ENCODE peak calls at places on chromosomes 4 and X, in eight cellular contexts. I is neural crest cell, Z is IMR-90, T is HFFc6, Q is AG10803, W is lower lobe of right lung, B is RWPE1, R is GM13977. L is an unnamed sample.

GRCh38 chrX:19874391-19875050 is 12.9 kb downstream of the SH3KBP1 start:
- DNase-seq in R (no peak), I (no peak), W (no peak), B (no peak), Z (no peak), T (no peak), Q (no peak), L (no peak)

GRCh38 chr4:110071466-110071865 is 126.9 kb downstream of the ELOVL6 start:
- DNase-seq in T (no peak), Z (no peak), I (no peak), W (peak), B (no peak), R (no peak), Q (no peak), L (no peak)

GRCh38 chr4:1402516-1403101 is 3.6 kb downstream of the NKX1-1 start:
- DNase-seq in Z (no peak), R (peak), T (no peak), B (no peak), Q (no peak), I (no peak), W (peak), L (no peak)

GRCh38 chr4:128812360-128812958 is 3.0 kb downstream of the JADE1 start:
- DNase-seq in Z (peak), T (peak), Q (peak), W (peak), B (peak), I (no peak), R (peak), L (no peak)

GRCh38 chr4:153207561-153207960 is 3.3 kb downstream of the TRIM2 start:
- DNase-seq in I (peak), Q (peak), Z (peak), R (no peak), T (peak), B (peak), W (no peak), L (no peak)

GRCh38 chr4:142579483-142579882 is 266.6 kb downstream of the INPP4B start:
- DNase-seq in Z (no peak), T (no peak), R (no peak), B (no peak), I (no peak), Q (no peak), W (no peak), L (no peak)

GRCh38 chrX:10496345-10496965 is 123.9 kb downstream of the MID1 start:
- DNase-seq in Z (peak), Q (peak), I (no peak), R (no peak), B (no peak), T (peak), W (no peak), L (no peak)

GRCh38 chr4:173763374-173763773 is 233.3 kb upstream of the HAND2 start:
- DNase-seq in T (no peak), Z (no peak), Q (no peak), I (no peak), R (no peak), W (no peak), B (no peak), L (no peak)

GRCh38 chr4:94714360-94714759 is 43.4 kb upstream of the BMPR1B start:
- DNase-seq in Z (peak), I (no peak), Q (peak), R (no peak), B (no peak), W (no peak), T (peak), L (no peak)

GRCh38 chr4:81807927-81808672 is 336.4 kb upstream of the RASGEF1B start:
- DNase-seq in Z (no peak), Q (no peak), R (no peak), T (no peak), W (no peak), I (no peak), B (no peak), L (no peak)

GRCh38 chr4:151418385-151418784 is 9.4 kb downstream of the FHIP1A start:
- DNase-seq in Q (peak), W (no peak), I (no peak), Z (peak), T (peak), R (no peak), B (peak), L (peak)

GRCh38 chr4:173793937-173794510 is 264.0 kb upstream of the HAND2 start:
- DNase-seq in I (no peak), T (peak), Z (peak), R (no peak), B (no peak), W (no peak), Q (no peak), L (no peak)

GRCh38 chrX:31499120-31499519 is 427.3 kb upstream of the FTHL17 start:
- DNase-seq in W (no peak), T (peak), R (no peak), B (no peak), I (no peak), Q (peak), Z (peak), L (no peak)

GRCh38 chr4:102562995-102563394 is 61.8 kb downstream of the NFKB1 start:
- DNase-seq in T (no peak), W (no peak), Z (peak), R (no peak), B (no peak), I (no peak), Q (peak), L (no peak)

GRCh38 chr4:54937501-54937900 is 187.9 kb downstream of the KDR start:
- DNase-seq in R (no peak), W (no peak), Z (no peak), I (no peak), T (no peak), B (no peak), Q (no peak), L (no peak)

GRCh38 chr4:138659640-138660325 is 355.8 kb upstream of the NOCT start:
- DNase-seq in Z (no peak), I (no peak), Q (no peak), T (no peak), R (no peak), W (no peak), B (peak), L (no peak)

GRCh38 chrX:47030339-47030738 is 47.9 kb upstream of the RGN start:
- DNase-seq in B (peak), Q (peak), W (no peak), Z (peak), T (peak), R (peak), I (peak), L (peak)

GRCh38 chrX:130091976-130092522 is 18.2 kb downstream of the ELF4 start:
- DNase-seq in W (peak), R (peak), B (no peak), I (no peak), T (no peak), Z (no peak), Q (no peak), L (no peak)

GRCh38 chr4:61443813-61444510 is 243.8 kb downstream of the ADGRL3 start:
- DNase-seq in R (no peak), I (no peak), Q (peak), W (no peak), Z (peak), T (no peak), B (peak), L (no peak)

GRCh38 chr4:1033840-1034551 is 22.6 kb downstream of the FGFRL1 start:
- DNase-seq in Z (peak), R (no peak), T (no peak), I (no peak), Q (peak), B (no peak), W (no peak), L (no peak)

GRCh38 chrX:14865201-14865600 is 7.7 kb downstream of the FANCB start:
- DNase-seq in Q (peak), Z (peak), W (no peak), R (no peak), I (no peak), T (peak), B (no peak), L (no peak)

GRCh38 chr4:160299177-160299576 is 1196.3 kb downstream of the RAPGEF2 start:
- DNase-seq in B (no peak), T (no peak), Z (no peak), I (no peak), Q (no peak), R (no peak), W (no peak), L (no peak)

DNA sequence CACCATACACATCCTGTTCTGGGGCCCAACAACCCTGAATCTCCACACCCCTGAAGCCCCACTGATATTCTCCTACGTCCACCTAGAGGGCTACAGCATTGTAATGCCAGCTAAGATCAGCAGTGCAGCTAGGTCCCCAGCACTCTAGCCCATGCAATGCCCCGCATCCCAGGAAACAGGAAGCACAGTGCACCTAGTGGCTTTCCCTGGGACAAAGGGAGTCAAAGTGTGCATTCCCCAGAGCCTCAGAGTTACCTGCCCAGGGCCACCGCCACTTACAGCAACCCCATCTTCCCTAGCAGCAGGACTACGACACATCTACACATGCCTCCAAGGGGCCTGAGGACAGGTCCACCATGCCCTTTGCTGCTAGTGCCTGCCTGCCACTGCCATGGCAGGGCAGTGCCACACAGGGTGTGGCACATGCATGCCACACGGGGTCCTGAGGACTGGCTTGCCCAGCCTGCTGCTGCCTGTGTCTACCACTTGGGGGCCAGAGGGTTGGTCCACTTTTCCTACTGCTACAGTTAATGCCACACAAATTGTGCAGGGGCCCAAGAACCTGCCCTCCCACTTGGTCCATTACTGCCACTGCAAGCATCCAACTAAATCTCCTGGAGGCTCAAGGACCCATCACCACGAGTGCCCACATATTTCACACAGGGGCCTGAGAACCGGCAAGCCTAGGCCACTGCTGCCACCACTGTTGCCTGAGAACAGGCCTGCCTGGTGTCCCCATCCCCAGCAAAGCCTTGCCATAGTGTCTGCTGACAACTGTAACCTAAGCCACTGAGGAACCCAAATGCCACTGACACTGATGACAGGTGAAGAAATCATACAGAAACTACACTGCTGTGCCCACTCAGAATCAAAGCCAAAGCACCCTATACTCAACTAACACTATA is 23.7 kb downstream of the TLR6 start:
- DNase-seq in W (no peak), Q (no peak), I (no peak), Z (no peak), R (no peak), B (no peak), T (no peak), L (no peak)
- TF ChIP-seq CTCF in W (no peak), Q (no peak), I (no peak), Z (no peak), R (no peak), B (no peak), T (peak), L (no peak)

DNA sequence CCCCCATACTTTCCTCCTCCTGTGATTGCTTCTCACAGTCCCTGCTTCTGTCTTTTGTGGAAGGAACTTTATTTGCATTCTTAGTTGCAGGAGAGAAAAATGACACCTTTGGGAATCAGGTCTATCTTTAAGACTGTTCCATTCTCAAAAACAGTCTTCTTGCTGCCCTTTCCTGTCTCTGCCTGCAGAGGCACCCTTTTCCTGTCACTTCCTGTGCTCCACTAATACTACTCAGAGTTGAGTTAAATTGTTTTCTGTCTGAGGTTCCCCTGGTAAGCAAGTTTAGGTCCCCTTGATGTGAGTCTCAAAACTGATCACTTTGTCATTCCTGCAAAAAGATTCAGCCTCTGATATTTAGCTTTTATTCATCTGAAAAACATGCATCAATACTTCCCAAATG is 208.8 kb upstream of the CLNK start:
- DNase-seq in W (no peak), R (peak), B (no peak), Q (no peak), Z (no peak), T (no peak), I (no peak), L (no peak)
- TF ChIP-seq CTCF in W (peak), R (peak), B (no peak), Q (peak), Z (peak), T (no peak), I (peak), L (no peak)

GRCh38 chr4:112521123-112522116 is 5.4 kb upstream of the NEUROG2 start:
- DNase-seq in W (no peak), Z (no peak), B (no peak), T (no peak), I (no peak), R (no peak), Q (no peak), L (no peak)

GRCh38 chr4:112522389-112522788 is 6.4 kb upstream of the NEUROG2 start:
- DNase-seq in Z (no peak), W (no peak), I (no peak), B (no peak), Q (no peak), R (no peak), T (no peak), L (no peak)

GRCh38 chr4:112523764-112524505 is 8.0 kb upstream of the NEUROG2 start:
- DNase-seq in W (peak), T (no peak), R (peak), Q (no peak), Z (no peak), I (peak), B (peak), L (no peak)

GRCh38 chr4:112520598-112521122 is 4.7 kb upstream of the NEUROG2 start:
- DNase-seq in Z (no peak), W (no peak), B (no peak), I (peak), T (no peak), R (no peak), Q (no peak), L (no peak)

GRCh38 chr4:112523008-112523440 is 7.0 kb upstream of the NEUROG2 start:
- DNase-seq in Z (peak), R (peak), I (peak), B (no peak), T (no peak), Q (peak), W (no peak), L (no peak)
- TF ChIP-seq CTCF in Z (peak), R (peak), I (peak), B (no peak), T (no peak), Q (no peak), W (no peak), L (no peak)

DNA sequence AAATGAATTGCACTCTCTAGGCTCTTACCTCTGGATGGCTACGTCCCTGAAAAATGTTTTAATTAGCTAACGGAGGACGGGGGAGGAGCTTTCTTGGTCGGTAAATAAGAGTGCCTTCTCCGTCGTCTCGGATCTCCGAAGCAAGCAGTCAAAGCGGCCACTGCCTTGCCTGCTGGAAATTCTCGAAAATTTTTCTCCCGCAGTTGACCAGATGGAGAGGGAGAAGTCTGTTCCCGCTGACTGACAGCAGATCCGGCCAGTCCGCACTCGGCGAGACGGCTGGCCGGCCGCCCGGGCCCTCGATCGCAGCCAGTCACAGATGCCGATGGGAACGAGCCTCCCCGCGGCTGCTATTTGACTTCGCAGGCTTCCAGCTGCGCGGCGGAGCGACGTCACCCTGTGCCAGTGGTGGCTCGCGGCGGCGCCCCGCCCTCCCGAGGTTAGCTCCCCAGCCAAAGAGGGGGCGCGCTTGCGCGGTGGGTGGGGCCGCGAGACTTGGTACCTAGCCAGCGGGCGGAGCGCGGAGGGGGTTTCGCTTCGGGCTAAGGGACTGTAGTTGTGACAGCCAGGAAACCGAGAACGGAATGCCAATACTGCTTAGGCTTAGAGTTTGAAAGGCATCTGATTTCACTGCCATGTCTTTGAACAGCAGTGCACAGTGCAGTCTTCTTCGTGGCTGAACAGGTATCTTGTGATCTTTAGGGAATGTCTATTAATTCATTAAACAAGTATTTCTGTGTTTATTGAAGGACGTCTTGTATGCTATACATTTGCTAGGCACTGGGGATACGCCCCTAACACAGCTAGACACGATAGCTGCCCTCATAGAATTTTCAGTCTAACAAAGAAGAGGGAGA is at the start of gene PPM1K:
- DNase-seq in R (peak), B (peak), W (peak), T (peak), Q (peak), I (peak), Z (peak), L (peak)
- TF ChIP-seq CTCF in R (no peak), B (no peak), W (peak), T (peak), Q (peak), I (peak), Z (peak), L (peak)

GRCh38 chr4:118753096-118753495 is 67.9 kb downstream of the METTL14 start:
- DNase-seq in Q (no peak), I (no peak), W (no peak), T (no peak), Z (no peak), R (no peak), B (no peak), L (no peak)

GRCh38 chr4:118754890-118755289 is 69.7 kb downstream of the METTL14 start:
- DNase-seq in Q (peak), I (no peak), Z (no peak), R (no peak), T (no peak), B (no peak), W (no peak), L (no peak)

GRCh38 chr4:118751634-118752293 is 66.6 kb downstream of the METTL14 start:
- DNase-seq in Z (peak), R (no peak), B (no peak), T (peak), I (no peak), W (no peak), Q (peak), L (no peak)

GRCh38 chr4:118752551-118752950 is 67.4 kb downstream of the METTL14 start:
- DNase-seq in I (no peak), W (no peak), R (no peak), Z (no peak), B (no peak), T (peak), Q (no peak), L (no peak)

GRCh38 chr4:118753685-118754084 is 68.5 kb downstream of the METTL14 start:
- DNase-seq in B (no peak), R (no peak), T (no peak), I (no peak), Z (no peak), Q (no peak), W (no peak), L (no peak)
- TF ChIP-seq CTCF in B (no peak), R (no peak), T (no peak), I (no peak), Z (no peak), Q (no peak), W (no peak), L (no peak)

GRCh38 chr4:88587285-88587684 is 5.0 kb upstream of the HERC3 start:
- DNase-seq in Q (no peak), W (no peak), R (no peak), B (no peak), Z (no peak), T (no peak), I (no peak), L (no peak)

GRCh38 chr4:88592600-88593448 is 544 bp downstream of the HERC3 start:
- DNase-seq in I (peak), B (peak), R (peak), T (peak), Q (peak), W (peak), Z (peak), L (peak)

GRCh38 chr4:88597970-88598369 is 5.7 kb downstream of the HERC3 start:
- DNase-seq in Z (no peak), T (no peak), W (no peak), R (no peak), Q (no peak), I (no peak), B (no peak), L (no peak)

GRCh38 chr4:88591787-88592599 is at the start of gene HERC3:
- DNase-seq in W (peak), B (peak), R (peak), Z (peak), I (peak), Q (peak), T (peak), L (peak)
- TF ChIP-seq CTCF in W (peak), B (no peak), R (no peak), Z (peak), I (no peak), Q (peak), T (peak), L (no peak)

GRCh38 chrX:126137899-126138298 is 28.2 kb downstream of the DCAF12L2 start:
- DNase-seq in I (no peak), R (no peak), W (no peak), Q (no peak), Z (no peak), B (no peak), T (no peak), L (no peak)
- TF ChIP-seq CTCF in I (peak), R (peak), W (no peak), Q (no peak), Z (no peak), B (no peak), T (no peak), L (no peak)

DNA sequence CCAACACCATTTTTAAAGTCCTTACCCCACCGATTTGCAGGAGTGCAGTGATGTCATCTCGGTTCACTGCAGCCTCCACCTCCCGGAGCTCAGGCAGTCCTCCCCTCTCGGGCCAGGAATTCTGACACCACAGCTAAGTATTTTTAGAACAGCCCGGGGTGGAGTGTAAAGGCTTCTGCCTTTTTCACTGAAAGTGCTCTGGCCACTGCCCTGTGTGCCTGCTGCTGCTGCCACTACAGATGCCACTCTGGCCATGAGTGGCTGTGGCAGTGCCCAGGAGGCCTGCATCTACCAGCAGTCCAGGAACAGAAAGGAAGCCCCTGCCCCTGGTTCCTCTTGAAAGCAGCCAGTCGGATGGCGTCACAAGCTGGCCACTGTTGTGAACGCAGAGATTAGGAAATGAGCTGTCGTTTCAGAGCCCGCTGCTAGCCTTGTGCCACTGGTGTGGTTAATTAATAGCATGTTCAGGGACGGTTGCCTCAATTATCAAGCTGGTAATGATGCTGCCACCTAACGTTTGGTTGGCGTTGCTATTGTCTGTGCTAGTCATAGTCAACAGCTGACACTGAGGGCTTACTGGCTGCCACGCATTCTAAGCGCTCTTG is 23.6 kb upstream of the TBC1D14 start:
- DNase-seq in T (peak), Z (peak), I (no peak), Q (peak), B (no peak), R (peak), W (peak), L (no peak)
- TF ChIP-seq CTCF in T (peak), Z (peak), I (no peak), Q (peak), B (peak), R (no peak), W (peak), L (peak)

L was measured in AG09319.